ENCODE peak calls at places on chromosome 10, in seven cellular contexts. H is IMR-90, N is breast epithelium, V is uterus, S is stomach, T is esophagus muscularis mucosa, K is body of pancreas. C is an unnamed sample.

GRCh38 chr10:76973515-76974289 is 663.9 kb downstream of the KCNMA1 start:
- DNase-seq in T (no peak), S (no peak), V (peak; percentile 51), K (no peak), H (peak; percentile 59), N (no peak), C (no peak)

GRCh38 chr10:48598936-48599829 is 5.7 kb downstream of the ARHGAP22 start:
- DNase-seq in H (no peak), V (no peak), K (no peak), T (peak; percentile 80), S (no peak), N (no peak), C (no peak)

GRCh38 chr10:46282460-46283216 is 4.2 kb upstream of the ANTXRL start:
- DNase-seq in N (peak; percentile 62), S (peak; percentile 80), H (peak; percentile 62), T (no peak), K (peak; percentile 84), V (peak; percentile 70), C (peak; percentile 89)

GRCh38 chr10:116787893-116788665 is 45.7 kb upstream of the HSPA12A start:
- DNase-seq in T (no peak), V (peak; percentile 84), S (peak; percentile 74), K (peak; percentile 74), H (peak; percentile 69), N (peak; percentile 79), C (peak; percentile 77)

GRCh38 chr10:21297525-21298383 is 227.7 kb downstream of the SKIDA1 start:
- DNase-seq in V (no peak), H (no peak), K (no peak), S (no peak), T (no peak), N (no peak), C (no peak)

GRCh38 chr10:77857272-77857671 is 69.3 kb downstream of the DLG5 start:
- DNase-seq in V (no peak), T (no peak), N (peak; percentile 82), S (peak; percentile 43), K (no peak), H (no peak), C (no peak)

GRCh38 chr10:18681971-18682403 is 22.8 kb downstream of the ARL5B start:
- DNase-seq in T (no peak), S (no peak), V (no peak), H (peak; percentile 65), N (no peak), K (no peak), C (no peak)

GRCh38 chr10:73731588-73732375 is 12.4 kb upstream of the SEC24C start:
- DNase-seq in T (no peak), H (no peak), S (no peak), V (no peak), N (no peak), K (peak; percentile 54), C (no peak)

GRCh38 chr10:86267286-86268195 is 99.1 kb downstream of the GRID1 start:
- DNase-seq in S (peak; percentile 17), H (no peak), K (no peak), T (no peak), N (no peak), V (no peak), C (no peak)

GRCh38 chr10:29270883-29271282 is 18.0 kb upstream of the LYZL1 start:
- DNase-seq in T (no peak), S (no peak), K (no peak), N (no peak), V (no peak), H (no peak), C (no peak)

GRCh38 chr10:21246178-21246577 is 279.3 kb downstream of the SKIDA1 start:
- DNase-seq in K (no peak), V (no peak), T (no peak), H (no peak), N (no peak), S (no peak), C (no peak)

GRCh38 chr10:14751576-14752330 is 22.9 kb downstream of the FAM107B start:
- DNase-seq in H (peak; percentile 26), K (peak; percentile 81), V (peak; percentile 70), S (no peak), T (peak; percentile 92), N (no peak), C (peak; percentile 43)

GRCh38 chr10:34176351-34176750 is 638.7 kb downstream of the PARD3 start:
- DNase-seq in V (no peak), H (no peak), K (no peak), N (no peak), T (no peak), S (no peak), C (no peak)

GRCh38 chr10:87705339-87705738 is 45.7 kb downstream of the PAPSS2 start:
- DNase-seq in H (peak; percentile 44), T (no peak), S (no peak), N (no peak), V (no peak), K (no peak), C (no peak)

GRCh38 chr10:70634011-70634410 is 31.5 kb upstream of the PRF1 start:
- DNase-seq in K (no peak), S (no peak), H (no peak), T (peak; percentile 75), V (no peak), N (no peak), C (no peak)

GRCh38 chr10:71998840-71999194 is 34.6 kb downstream of the CHST3 start:
- DNase-seq in S (peak; percentile 50), K (peak; percentile 49), V (peak; percentile 74), H (peak; percentile 75), N (no peak), T (no peak), C (no peak)

GRCh38 chr10:55358539-55358938 is 557.5 kb upstream of the PCDH15 start:
- DNase-seq in S (no peak), T (no peak), V (no peak), H (no peak), N (no peak), K (no peak), C (no peak)

GRCh38 chr10:7950981-7951847 is 103.3 kb upstream of the GATA3 start:
- DNase-seq in T (no peak), V (no peak), K (no peak), N (no peak), H (peak; percentile 80), S (no peak), C (no peak)

GRCh38 chr10:125064681-125065492 is 95.5 kb downstream of the CTBP2 start:
- DNase-seq in N (no peak), K (peak; percentile 39), S (no peak), T (no peak), H (peak; percentile 49), V (no peak), C (no peak)

GRCh38 chr10:84296071-84296981 is 32.1 kb upstream of the CCSER2 start:
- DNase-seq in V (peak; percentile 30), S (no peak), H (peak; percentile 98), N (no peak), K (no peak), T (no peak), C (no peak)

GRCh38 chr10:27710009-27710408 is 35.6 kb downstream of the MKX start:
- DNase-seq in K (no peak), N (no peak), S (no peak), T (no peak), H (no peak), V (no peak), C (no peak)

GRCh38 chr10:119197921-119198320 is 9.4 kb upstream of the GRK5 start:
- DNase-seq in K (no peak), V (no peak), S (no peak), N (no peak), H (peak; percentile 90), T (no peak), C (no peak)

GRCh38 chr10:93272884-93273675 is 199.4 kb downstream of the CYP26A1 start:
- DNase-seq in H (no peak), S (no peak), K (no peak), V (no peak), N (no peak), T (no peak), C (no peak)

GRCh38 chr10:58621379-58622077 is 108.9 kb downstream of the BICC1 start:
- DNase-seq in S (no peak), T (no peak), K (no peak), H (no peak), V (no peak), N (no peak), C (no peak)

GRCh38 chr10:3982746-3983442 is 197.9 kb upstream of the KLF6 start:
- DNase-seq in T (no peak), N (no peak), V (no peak), S (no peak), H (no peak), K (no peak), C (no peak)

DNA sequence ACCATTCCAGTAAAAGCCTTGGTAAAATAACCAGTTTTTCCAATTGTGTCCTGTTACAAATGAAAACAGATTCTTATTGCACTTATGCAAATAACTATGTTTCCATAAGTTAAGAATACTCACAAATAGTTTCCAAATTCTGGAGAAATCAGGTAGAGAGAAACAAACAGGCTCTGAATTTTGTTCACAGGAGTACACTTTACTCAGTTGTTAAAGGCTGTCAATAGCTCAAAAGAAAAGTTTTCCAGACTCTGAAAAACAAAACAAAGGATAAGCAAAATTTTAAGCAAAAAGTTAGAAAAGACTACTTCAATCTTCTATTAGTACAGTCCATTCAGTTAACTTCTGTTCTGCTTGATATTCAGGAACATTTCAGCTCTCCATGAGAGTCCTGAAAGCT is 32.8 kb upstream of the ZNF365 start:
- DNase-seq in H (no peak), N (no peak), T (no peak), V (no peak), K (no peak), S (no peak), C (no peak)
- H3K9me3 ChIP-seq in H (peaks cover 5% of the 10 kb centered on the region), N (peaks cover 6% of the 10 kb centered on the region), T (peaks cover 20% of the 10 kb centered on the region), V (peaks cover 5% of the 10 kb centered on the region), K (peaks cover 6% of the 10 kb centered on the region), S (peaks cover 32% of the 10 kb centered on the region), C (no peaks in the 10 kb centered on the region)

DNA sequence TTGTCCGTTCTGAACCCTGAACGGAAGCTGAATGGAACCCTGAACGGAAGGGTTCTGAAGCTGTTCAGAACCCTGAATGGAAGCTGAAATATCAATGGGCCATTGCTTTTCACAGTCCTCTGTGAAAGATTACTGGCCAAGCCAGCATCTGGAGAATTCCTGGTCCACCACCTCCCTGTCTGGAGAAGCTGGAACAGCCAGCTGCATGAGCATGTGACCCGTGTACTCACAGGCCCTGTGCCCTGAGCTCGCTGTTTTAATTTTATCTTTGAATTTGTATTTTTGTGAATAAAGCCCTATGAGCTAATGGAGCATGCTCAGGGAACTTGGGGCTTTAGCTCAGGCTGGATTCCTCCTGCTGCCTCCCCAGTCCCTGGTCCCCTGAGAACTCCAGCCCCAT is 37.2 kb downstream of the HTRA1 start:
- DNase-seq in S (no peak), K (no peak), T (no peak), N (no peak), H (no peak), V (no peak), C (no peak)
- H3K27ac ChIP-seq in S (peak overlapping the region; percentile 80), K (no peak overlapping the region), T (peak overlapping the region; percentile 65), N (peak overlapping the region; percentile 80), H (no peak overlapping the region), V (peak overlapping the region; percentile 62), C (no peak overlapping the region)

GRCh38 chr10:60943372-60944158 is 420 bp downstream of the RHOBTB1 start:
- DNase-seq in S (peak; percentile 66), H (peak; percentile 40), V (peak; percentile 78), N (peak; percentile 70), K (peak; percentile 71), T (peak; percentile 94), C (peak; percentile 55)
- TF ChIP-seq POLR2A in S (no peak), H (peak; percentile 35), V (peak; percentile 64), N (no peak), K (no peak), T (no peak), C (no peak)

DNA sequence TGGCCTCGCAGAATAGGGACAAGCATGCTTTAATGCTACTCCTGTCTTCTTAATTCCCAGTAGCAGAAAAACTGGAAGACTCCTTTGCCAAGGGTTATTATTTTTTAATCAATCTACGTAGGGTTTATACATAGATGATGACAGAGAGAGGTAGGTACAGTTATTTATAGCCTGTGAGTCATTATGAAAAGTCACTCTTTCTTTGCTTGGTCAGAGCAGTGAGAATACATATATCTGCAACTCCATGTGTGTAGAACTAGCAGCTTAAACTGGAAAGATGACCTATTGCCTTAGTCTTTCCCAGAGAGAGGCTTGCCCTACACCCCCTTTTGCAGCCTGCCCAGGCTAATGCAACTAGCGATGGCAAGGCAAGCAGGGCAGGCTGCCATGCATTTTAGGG is 1050.6 kb downstream of the NRG3 start:
- DNase-seq in T (no peak), S (no peak), V (no peak), N (no peak), K (no peak), H (no peak), C (no peak)
- H3K9me3 ChIP-seq in T (peaks cover 1% of the 10 kb centered on the region), S (no peaks in the 10 kb centered on the region), V (no peaks in the 10 kb centered on the region), N (no peaks in the 10 kb centered on the region), K (no peaks in the 10 kb centered on the region), H (peaks cover 2% of the 10 kb centered on the region), C (no peaks in the 10 kb centered on the region)

C was measured in right lobe of liver.